ENCODE peak calls at places on chromosomes 11 and 22, in five cellular contexts. R is esophagus squamous epithelium, P is right lobe of liver, D is PC-3, B is Karpas-422. U is an unnamed sample.

GRCh38 chr11:62961017-62961416 is 23.8 kb downstream of the SLC22A6 start:
- DNase-seq in P (no peak), D (no peak), B (peak; percentile 19), R (no peak), U (no peak)

GRCh38 chr22:41912338-41913039 is 2.4 kb downstream of the SHISA8 start:
- DNase-seq in R (no peak), B (no peak), D (no peak), P (no peak), U (no peak)

GRCh38 chr11:60699282-60699681 is at the start of gene MS4A8:
- DNase-seq in B (no peak), D (no peak), P (no peak), R (no peak), U (no peak)

GRCh38 chr22:36227806-36228205 is 11.5 kb downstream of the APOL2 start:
- DNase-seq in D (no peak), P (no peak), B (no peak), R (no peak), U (no peak)

GRCh38 chr22:38273135-38273761 is 438 bp upstream of the TMEM184B start:
- DNase-seq in D (no peak), P (no peak), R (no peak), B (no peak), U (no peak)

GRCh38 chr22:42920101-42920820 is 63.2 kb upstream of the ARFGAP3 start:
- DNase-seq in B (no peak), R (no peak), D (no peak), P (no peak), U (no peak)

GRCh38 chr22:45026511-45026910 is 16.7 kb upstream of the PHF21B start:
- DNase-seq in P (no peak), B (no peak), R (no peak), D (no peak), U (no peak)

GRCh38 chr11:24635588-24636290 is 138.9 kb downstream of the LUZP2 start:
- DNase-seq in P (no peak), R (no peak), D (peak; percentile 90), B (no peak), U (no peak)

GRCh38 chr22:38262051-38262795 is 10.6 kb downstream of the TMEM184B start:
- DNase-seq in B (peak; percentile 80), P (peak; percentile 78), D (peak; percentile 42), R (no peak), U (no peak)

GRCh38 chr11:5151713-5152153 is 2.8 kb downstream of the OR52A1 start:
- DNase-seq in P (no peak), D (no peak), R (no peak), B (no peak), U (no peak)

GRCh38 chr11:61007971-61008896 is 36.8 kb downstream of the CD6 start:
- DNase-seq in R (no peak), D (no peak), P (no peak), B (no peak), U (no peak)

GRCh38 chr11:11395126-11395525 is 42.1 kb upstream of the CSNK2A3 start:
- DNase-seq in D (no peak), R (no peak), B (no peak), P (no peak), U (no peak)

GRCh38 chr22:48096846-48097665 is 1334.6 kb downstream of the TBC1D22A start:
- DNase-seq in D (no peak), R (no peak), P (peak; percentile 35), B (peak; percentile 70), U (no peak)

GRCh38 chr11:63670738-63671321 is 346 bp downstream of the ATL3 start:
- DNase-seq in B (peak; percentile 73), D (peak; percentile 72), P (peak; percentile 73), R (no peak), U (peak; percentile 58)

GRCh38 chr11:70703141-70704052 is 305.1 kb downstream of the CTTN start:
- DNase-seq in R (no peak), D (no peak), P (no peak), B (no peak), U (no peak)

GRCh38 chr22:32853662-32854061 is 52.2 kb downstream of the TIMP3 start:
- DNase-seq in B (no peak), R (no peak), D (no peak), P (no peak), U (no peak)

GRCh38 chr11:130234315-130234714 is 74.7 kb downstream of the ST14 start:
- DNase-seq in P (no peak), B (no peak), D (no peak), R (no peak), U (no peak)

GRCh38 chr11:69101100-69101791 is 52.5 kb downstream of the TPCN2 start:
- DNase-seq in P (peak; percentile 79), R (no peak), D (peak; percentile 95), B (peak; percentile 86), U (peak; percentile 69)

GRCh38 chr11:92346220-92346619 is 121.6 kb downstream of the FAT3 start:
- DNase-seq in D (no peak), R (no peak), P (peak; percentile 47), B (no peak), U (no peak)

GRCh38 chr22:37930270-37930951 is 23.0 kb downstream of the C22orf23 start:
- DNase-seq in R (no peak), D (peak; percentile 31), B (peak; percentile 76), P (no peak), U (no peak)

GRCh38 chr11:75276696-75277095 is 36.1 kb downstream of the TPBGL start:
- DNase-seq in R (no peak), B (no peak), D (no peak), P (no peak), U (no peak)

GRCh38 chr11:78040691-78041379 is 17.8 kb upstream of the KCTD14 start:
- DNase-seq in P (no peak), D (peak; percentile 41), R (no peak), B (peak; percentile 39), U (no peak)

GRCh38 chr11:77139201-77139600 is 11.2 kb downstream of the MYO7A start:
- DNase-seq in R (no peak), D (no peak), P (no peak), B (no peak), U (no peak)

GRCh38 chr22:20725987-20726558 is 47.8 kb upstream of the SERPIND1 start:
- DNase-seq in D (peak; percentile 60), R (no peak), P (no peak), B (no peak), U (no peak)

GRCh38 chr11:124646148-124646547 is 23.5 kb downstream of the TBRG1 start:
- DNase-seq in D (no peak), P (no peak), B (peak; percentile 56), R (no peak), U (no peak)

GRCh38 chr11:100964400-100964799 is 165.2 kb downstream of the PGR start:
- DNase-seq in D (no peak), R (no peak), B (no peak), P (no peak), U (no peak)

GRCh38 chr11:47056261-47056915 is 119.8 kb downstream of the CSTPP1 start:
- DNase-seq in P (no peak), D (no peak), R (no peak), B (no peak), U (no peak)

GRCh38 chr22:47604563-47604962 is 842.1 kb downstream of the TBC1D22A start:
- DNase-seq in R (no peak), B (no peak), P (no peak), D (no peak), U (no peak)

GRCh38 chr22:50473855-50474671 is 772 bp downstream of the SBF1 start:
- DNase-seq in R (no peak), B (peak; percentile 65), P (no peak), D (peak; percentile 10), U (no peak)

GRCh38 chr11:5364214-5364613 is 12.9 kb downstream of the OR51B6 start:
- DNase-seq in R (no peak), D (no peak), P (no peak), B (no peak), U (no peak)

GRCh38 chr11:78063440-78064181 is at the start of gene THRSP:
- DNase-seq in R (no peak), B (no peak), D (no peak), P (peak; percentile 93), U (no peak)

GRCh38 chr22:24584871-24585411 is 7.9 kb downstream of the LRRC75B start:
- DNase-seq in P (no peak), R (no peak), D (no peak), B (no peak), U (no peak)

GRCh38 chr11:75949023-75949672 is 134.1 kb downstream of the UVRAG start:
- DNase-seq in P (no peak), R (no peak), D (no peak), B (no peak), U (no peak)

GRCh38 chr11:7672960-7673723 is at the start of gene CYB5R2:
- DNase-seq in D (no peak), P (peak; percentile 83), B (no peak), R (no peak), U (no peak)
- H3K4me3 ChIP-seq in D (no peak within 1 kb of the TSS), P (peak within 1 kb of the TSS; percentile 54), B (no peak within 1 kb of the TSS), R (peak within 1 kb of the TSS; percentile 46), U (peak within 1 kb of the TSS; percentile 57)

GRCh38 chr22:23232094-23232905 is 52.0 kb downstream of the BCR start:
- DNase-seq in P (no peak), B (no peak), R (no peak), D (no peak), U (no peak)

GRCh38 chr22:23233746-23234408 is 53.6 kb downstream of the BCR start:
- DNase-seq in D (peak; percentile 8), P (no peak), B (no peak), R (no peak), U (no peak)

GRCh38 chr22:23234409-23235161 is 54.3 kb downstream of the BCR start:
- DNase-seq in D (no peak), R (no peak), P (no peak), B (no peak), U (no peak)

GRCh38 chr22:23231471-23232093 is 51.3 kb downstream of the BCR start:
- DNase-seq in D (no peak), P (no peak), B (no peak), R (no peak), U (no peak)

DNA sequence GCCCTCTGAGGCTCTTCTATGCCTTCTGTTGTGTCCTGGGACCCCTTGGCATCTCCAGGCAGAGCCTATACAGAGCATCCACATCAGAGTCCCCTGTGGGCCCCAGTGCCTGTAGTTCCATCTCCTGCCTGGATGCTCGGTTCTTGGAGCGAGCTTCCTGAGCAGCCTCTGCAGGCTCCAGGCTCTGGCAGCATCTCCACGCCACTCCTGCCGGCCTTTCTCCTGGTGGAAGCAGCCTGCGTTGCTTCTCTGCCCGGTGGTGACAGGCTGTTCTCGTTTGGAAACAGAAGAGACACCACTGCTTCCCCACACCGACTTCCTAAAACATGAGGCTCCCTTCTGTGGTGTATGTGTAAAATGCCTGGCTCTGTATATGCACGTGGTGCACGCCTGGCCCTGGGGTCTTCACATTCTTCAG is 52.8 kb downstream of the BCR start:
- DNase-seq in D (no peak), B (no peak), P (no peak), R (no peak), U (no peak)
- H3K4me1 ChIP-seq in D (no peaks in the 10 kb centered on the region), B (peaks cover 50% of the 10 kb centered on the region), P (no peaks in the 10 kb centered on the region), R (no peaks in the 10 kb centered on the region), U (no peaks in the 10 kb centered on the region)

GRCh38 chr22:21779444-21779843 is 43.9 kb upstream of the YPEL1 start:
- DNase-seq in R (no peak), P (peak; percentile 9), B (no peak), D (no peak), U (no peak)
- H3K36me3 ChIP-seq in R (peaks cover 7% of the 10 kb centered on the region), P (no peaks in the 10 kb centered on the region), B (no peaks in the 10 kb centered on the region), D (no peaks in the 10 kb centered on the region), U (peaks cover 33% of the 10 kb centered on the region)

DNA sequence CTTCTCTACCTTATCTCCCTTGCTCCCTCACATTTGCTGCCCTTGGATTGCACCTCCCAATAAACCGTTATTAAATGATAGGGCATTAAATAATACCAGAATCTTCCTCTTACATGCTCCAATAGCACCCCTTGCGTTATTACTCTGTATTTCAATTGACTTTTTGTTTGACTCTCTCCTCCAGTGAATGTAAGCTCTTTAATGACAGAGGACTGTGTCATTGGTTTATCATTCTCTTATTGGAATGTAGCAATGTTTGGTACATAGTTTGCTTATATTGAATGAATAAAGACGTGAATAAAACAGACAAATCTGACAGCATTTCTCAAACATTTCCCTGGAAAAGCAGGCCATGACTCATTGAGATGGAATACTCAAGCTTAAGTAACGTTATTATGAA is 8.7 kb upstream of the MPEG1 start:
- DNase-seq in D (peak; percentile 91), B (no peak), R (no peak), P (no peak), U (no peak)
- H3K4me3 ChIP-seq in D (no peak overlapping the region), B (no peak overlapping the region), R (no peak overlapping the region), P (no peak overlapping the region), U (no peak overlapping the region)